ENCODE peak calls at places on chromosome 4, in nine cellular contexts. One of them, this sample, is unnamed.

GRCh38 chr4:52643846-52644245 is 15.3 kb downstream of the USP46 start:
- DNase-seq in stimulated activated CD8-positive, alpha-beta memory T cell treated with anti-CD3 and anti-CD28 coated beads, Interleukin-4, amount 100 ng/mL, for 4 hours: no peak
- DNase-seq in globus pallidus: no peak
- DNase-seq in ELR: no peak
- DNase-seq in HT-29: no peak
- DNase-seq in NCI-H748 treated with DMSO at 0.1 percent for 48 hours: no peak
- DNase-seq in aorta: peak; percentile 88
- DNase-seq in activated naive CD8-positive, alpha-beta T cell treated with anti-CD3 and anti-CD28 coated beads, Interleukin-2, amount 50 U/mL, for 16 hours: no peak
- DNase-seq in GM13976: no peak
- DNase-seq in this sample: no peak

GRCh38 chr4:6963139-6963611 is 53.5 kb downstream of the TBC1D14 start:
- DNase-seq in globus pallidus: no peak
- DNase-seq in aorta: no peak
- DNase-seq in GM13976: no peak
- DNase-seq in HT-29: no peak
- DNase-seq in NCI-H748 treated with DMSO at 0.1 percent for 48 hours: no peak
- DNase-seq in stimulated activated CD8-positive, alpha-beta memory T cell treated with anti-CD3 and anti-CD28 coated beads, Interleukin-4, amount 100 ng/mL, for 4 hours: no peak
- DNase-seq in ELR: peak; percentile 41
- DNase-seq in activated naive CD8-positive, alpha-beta T cell treated with anti-CD3 and anti-CD28 coated beads, Interleukin-2, amount 50 U/mL, for 16 hours: no peak
- DNase-seq in this sample: no peak

GRCh38 chr4:117495802-117496201 is 410.4 kb upstream of the TRAM1L1 start:
- DNase-seq in ELR: no peak
- DNase-seq in NCI-H748 treated with DMSO at 0.1 percent for 48 hours: no peak
- DNase-seq in GM13976: no peak
- DNase-seq in aorta: no peak
- DNase-seq in stimulated activated CD8-positive, alpha-beta memory T cell treated with anti-CD3 and anti-CD28 coated beads, Interleukin-4, amount 100 ng/mL, for 4 hours: no peak
- DNase-seq in activated naive CD8-positive, alpha-beta T cell treated with anti-CD3 and anti-CD28 coated beads, Interleukin-2, amount 50 U/mL, for 16 hours: no peak
- DNase-seq in globus pallidus: no peak
- DNase-seq in HT-29: no peak
- DNase-seq in this sample: no peak

GRCh38 chr4:156295676-156296075 is 342.0 kb upstream of the CTSO start:
- DNase-seq in ELR: peak; percentile 16
- DNase-seq in stimulated activated CD8-positive, alpha-beta memory T cell treated with anti-CD3 and anti-CD28 coated beads, Interleukin-4, amount 100 ng/mL, for 4 hours: no peak
- DNase-seq in GM13976: no peak
- DNase-seq in aorta: no peak
- DNase-seq in globus pallidus: no peak
- DNase-seq in NCI-H748 treated with DMSO at 0.1 percent for 48 hours: no peak
- DNase-seq in HT-29: no peak
- DNase-seq in activated naive CD8-positive, alpha-beta T cell treated with anti-CD3 and anti-CD28 coated beads, Interleukin-2, amount 50 U/mL, for 16 hours: no peak
- DNase-seq in this sample: no peak

GRCh38 chr4:87853108-87853507 is 20.3 kb downstream of the MEPE start:
- DNase-seq in globus pallidus: peak; percentile 81
- DNase-seq in ELR: peak; percentile 61
- DNase-seq in GM13976: peak; percentile 40
- DNase-seq in activated naive CD8-positive, alpha-beta T cell treated with anti-CD3 and anti-CD28 coated beads, Interleukin-2, amount 50 U/mL, for 16 hours: no peak
- DNase-seq in NCI-H748 treated with DMSO at 0.1 percent for 48 hours: peak; percentile 13
- DNase-seq in stimulated activated CD8-positive, alpha-beta memory T cell treated with anti-CD3 and anti-CD28 coated beads, Interleukin-4, amount 100 ng/mL, for 4 hours: no peak
- DNase-seq in aorta: no peak
- DNase-seq in HT-29: peak; percentile 64
- DNase-seq in this sample: no peak

GRCh38 chr4:16239086-16239485 is 12.8 kb upstream of the TAPT1 start:
- DNase-seq in GM13976: no peak
- DNase-seq in ELR: no peak
- DNase-seq in aorta: no peak
- DNase-seq in activated naive CD8-positive, alpha-beta T cell treated with anti-CD3 and anti-CD28 coated beads, Interleukin-2, amount 50 U/mL, for 16 hours: no peak
- DNase-seq in NCI-H748 treated with DMSO at 0.1 percent for 48 hours: no peak
- DNase-seq in HT-29: no peak
- DNase-seq in stimulated activated CD8-positive, alpha-beta memory T cell treated with anti-CD3 and anti-CD28 coated beads, Interleukin-4, amount 100 ng/mL, for 4 hours: no peak
- DNase-seq in globus pallidus: no peak
- DNase-seq in this sample: no peak

GRCh38 chr4:151798678-151799416 is 38.0 kb upstream of the GATB start:
- DNase-seq in GM13976: peak; percentile 41
- DNase-seq in NCI-H748 treated with DMSO at 0.1 percent for 48 hours: no peak
- DNase-seq in aorta: no peak
- DNase-seq in ELR: peak; percentile 34
- DNase-seq in globus pallidus: no peak
- DNase-seq in activated naive CD8-positive, alpha-beta T cell treated with anti-CD3 and anti-CD28 coated beads, Interleukin-2, amount 50 U/mL, for 16 hours: no peak
- DNase-seq in stimulated activated CD8-positive, alpha-beta memory T cell treated with anti-CD3 and anti-CD28 coated beads, Interleukin-4, amount 100 ng/mL, for 4 hours: no peak
- DNase-seq in HT-29: no peak
- DNase-seq in this sample: no peak

GRCh38 chr4:110622841-110623709 is at the start of gene PITX2:
- DNase-seq in NCI-H748 treated with DMSO at 0.1 percent for 48 hours: peak; percentile 70
- DNase-seq in activated naive CD8-positive, alpha-beta T cell treated with anti-CD3 and anti-CD28 coated beads, Interleukin-2, amount 50 U/mL, for 16 hours: no peak
- DNase-seq in aorta: peak; percentile 86
- DNase-seq in ELR: peak; percentile 96
- DNase-seq in stimulated activated CD8-positive, alpha-beta memory T cell treated with anti-CD3 and anti-CD28 coated beads, Interleukin-4, amount 100 ng/mL, for 4 hours: no peak
- DNase-seq in globus pallidus: no peak
- DNase-seq in GM13976: peak; percentile 86
- DNase-seq in HT-29: peak; percentile 93
- DNase-seq in this sample: peak; percentile 80

GRCh38 chr4:126564283-126564854 is 1068.4 kb upstream of the INTU start:
- DNase-seq in activated naive CD8-positive, alpha-beta T cell treated with anti-CD3 and anti-CD28 coated beads, Interleukin-2, amount 50 U/mL, for 16 hours: no peak
- DNase-seq in globus pallidus: no peak
- DNase-seq in ELR: peak; percentile 1
- DNase-seq in HT-29: no peak
- DNase-seq in NCI-H748 treated with DMSO at 0.1 percent for 48 hours: no peak
- DNase-seq in stimulated activated CD8-positive, alpha-beta memory T cell treated with anti-CD3 and anti-CD28 coated beads, Interleukin-4, amount 100 ng/mL, for 4 hours: no peak
- DNase-seq in GM13976: no peak
- DNase-seq in aorta: no peak
- DNase-seq in this sample: no peak

GRCh38 chr4:88765729-88766128 is 68.1 kb upstream of the NAP1L5 start:
- DNase-seq in activated naive CD8-positive, alpha-beta T cell treated with anti-CD3 and anti-CD28 coated beads, Interleukin-2, amount 50 U/mL, for 16 hours: no peak
- DNase-seq in ELR: peak; percentile 79
- DNase-seq in globus pallidus: no peak
- DNase-seq in HT-29: no peak
- DNase-seq in GM13976: no peak
- DNase-seq in aorta: peak; percentile 59
- DNase-seq in stimulated activated CD8-positive, alpha-beta memory T cell treated with anti-CD3 and anti-CD28 coated beads, Interleukin-4, amount 100 ng/mL, for 4 hours: no peak
- DNase-seq in NCI-H748 treated with DMSO at 0.1 percent for 48 hours: no peak
- DNase-seq in this sample: no peak

GRCh38 chr4:138096384-138097062 is 145.6 kb downstream of the SLC7A11 start:
- DNase-seq in stimulated activated CD8-positive, alpha-beta memory T cell treated with anti-CD3 and anti-CD28 coated beads, Interleukin-4, amount 100 ng/mL, for 4 hours: no peak
- DNase-seq in HT-29: no peak
- DNase-seq in globus pallidus: no peak
- DNase-seq in NCI-H748 treated with DMSO at 0.1 percent for 48 hours: no peak
- DNase-seq in ELR: no peak
- DNase-seq in aorta: no peak
- DNase-seq in GM13976: no peak
- DNase-seq in activated naive CD8-positive, alpha-beta T cell treated with anti-CD3 and anti-CD28 coated beads, Interleukin-2, amount 50 U/mL, for 16 hours: no peak
- DNase-seq in this sample: no peak

GRCh38 chr4:163201358-163201757 is 34.7 kb upstream of the NAF1 start:
- DNase-seq in globus pallidus: no peak
- DNase-seq in ELR: no peak
- DNase-seq in activated naive CD8-positive, alpha-beta T cell treated with anti-CD3 and anti-CD28 coated beads, Interleukin-2, amount 50 U/mL, for 16 hours: no peak
- DNase-seq in HT-29: no peak
- DNase-seq in aorta: no peak
- DNase-seq in stimulated activated CD8-positive, alpha-beta memory T cell treated with anti-CD3 and anti-CD28 coated beads, Interleukin-4, amount 100 ng/mL, for 4 hours: no peak
- DNase-seq in GM13976: no peak
- DNase-seq in NCI-H748 treated with DMSO at 0.1 percent for 48 hours: no peak
- DNase-seq in this sample: no peak

GRCh38 chr4:78704981-78705757 is 71.0 kb upstream of the BMP2K start:
- DNase-seq in aorta: no peak
- DNase-seq in stimulated activated CD8-positive, alpha-beta memory T cell treated with anti-CD3 and anti-CD28 coated beads, Interleukin-4, amount 100 ng/mL, for 4 hours: no peak
- DNase-seq in GM13976: no peak
- DNase-seq in globus pallidus: peak; percentile 56
- DNase-seq in NCI-H748 treated with DMSO at 0.1 percent for 48 hours: no peak
- DNase-seq in activated naive CD8-positive, alpha-beta T cell treated with anti-CD3 and anti-CD28 coated beads, Interleukin-2, amount 50 U/mL, for 16 hours: no peak
- DNase-seq in HT-29: peak; percentile 61
- DNase-seq in ELR: peak; percentile 63
- DNase-seq in this sample: no peak

This sample was measured in kidney.